ENCODE peak calls at places on chromosome X, in six cellular contexts. E is activated naive CD4-positive, alpha-beta T cell treated with Interleukin-2 at 50 U/mL for 16 hours; D is H7; U is NCI-H1105; K is SK-N-SH; H is activated CD4-positive, alpha-beta T cell treated with anti-CD3 and anti-CD28 coated beads, Interleukin-2, amount 50 U/mL, for 48 hours. M is an unnamed sample.

GRCh38 chrX:135000516-135000915 is 9.7 kb downstream of the SMIM10 start:
- DNase-seq in H (no peak), K (no peak), E (no peak), D (no peak), U (no peak), M (no peak)

GRCh38 chrX:47608130-47608810 is 11.4 kb downstream of the SYN1 start:
- DNase-seq in D (peak), K (no peak), U (no peak), E (no peak), H (no peak), M (no peak)

GRCh38 chrX:154294791-154295580 is at the start of gene TEX28:
- DNase-seq in H (no peak), K (no peak), D (no peak), U (no peak), E (no peak), M (no peak)

GRCh38 chrX:153931748-153932147 is 3.1 kb downstream of the NAA10 start:
- DNase-seq in H (no peak), D (no peak), U (no peak), K (no peak), E (no peak), M (no peak)

GRCh38 chrX:51899741-51900140 is 6.3 kb downstream of the MAGED1 start:
- DNase-seq in U (no peak), H (no peak), E (no peak), K (no peak), D (no peak), M (no peak)

GRCh38 chrX:45598841-45599240 is 398.2 kb upstream of the DIPK2B start:
- DNase-seq in E (no peak), D (no peak), H (no peak), U (no peak), K (no peak), M (no peak)

GRCh38 chrX:150167482-150168324 is 195.4 kb upstream of the MAMLD1 start:
- DNase-seq in H (no peak), E (no peak), K (no peak), D (no peak), U (no peak), M (no peak)

GRCh38 chrX:31800219-31800618 is 728.4 kb upstream of the FTHL17 start:
- DNase-seq in D (no peak), K (no peak), E (no peak), U (no peak), H (no peak), M (no peak)

GRCh38 chrX:130497531-130497930 is 95.7 kb downstream of the RBMX2 start:
- DNase-seq in D (peak), U (no peak), H (no peak), E (no peak), K (no peak), M (no peak)